ENCODE peak calls at places on chromosomes 7 and 10, in ten cellular contexts. K is psoas muscle, Z is tibial artery, G is cardiac muscle cell, E is tibial nerve, S is osteoblast, F is HCT116, D is body of pancreas, N is heart left ventricle, R is H1. P is an unnamed sample.
A peak's percentile ranks its signal among the peaks of the same experiment; 100 is the strongest.

GRCh38 chr7:151261534-151261933 is 13.0 kb upstream of the SMARCD3 start:
- DNase-seq in K (no peak), Z (no peak), G (peak; percentile 52), E (no peak), S (peak; percentile 76), F (no peak), D (no peak), N (no peak), R (no peak), P (peak; percentile 48)

GRCh38 chr7:101911800-101912705 is 94.6 kb downstream of the CUX1 start:
- DNase-seq in K (peak; percentile 77), Z (no peak), G (peak; percentile 95), E (peak; percentile 46), S (no peak), F (no peak), D (no peak), N (peak; percentile 79), R (no peak), P (peak; percentile 62)

GRCh38 chr7:143258830-143259229 is 4.4 kb upstream of the GSTK1 start:
- DNase-seq in K (no peak), Z (no peak), G (no peak), E (no peak), S (peak; percentile 66), F (no peak), D (no peak), N (no peak), R (no peak), P (no peak)

GRCh38 chr7:136517971-136518370 is 350.5 kb upstream of the CHRM2 start:
- DNase-seq in K (no peak), Z (no peak), G (no peak), E (no peak), S (no peak), F (no peak), D (no peak), N (no peak), R (no peak), P (no peak)

GRCh38 chr7:75861636-75862035 is 17.2 kb upstream of the RHBDD2 start:
- DNase-seq in K (no peak), Z (no peak), G (peak; percentile 89), E (no peak), S (no peak), F (no peak), D (no peak), N (no peak), R (no peak), P (no peak)

GRCh38 chr10:43212043-43212721 is 54.7 kb downstream of the RASGEF1A start:
- DNase-seq in K (peak; percentile 8), Z (no peak), G (no peak), E (no peak), S (peak; percentile 71), F (no peak), D (no peak), N (no peak), R (no peak), P (peak; percentile 58)

GRCh38 chr7:93622036-93622714 is 47.7 kb upstream of the CALCR start:
- DNase-seq in K (no peak), Z (no peak), G (peak; percentile 49), E (no peak), S (no peak), F (peak; percentile 38), D (peak; percentile 13), N (peak; percentile 19), R (no peak), P (no peak)

GRCh38 chr7:111578754-111579153 is 16.5 kb upstream of the IMMP2L start:
- DNase-seq in K (no peak), Z (no peak), G (no peak), E (no peak), S (no peak), F (no peak), D (no peak), N (no peak), R (no peak), P (no peak)

GRCh38 chr10:131908151-131908550 is 7.3 kb downstream of the PPP2R2D start:
- DNase-seq in K (no peak), Z (no peak), G (no peak), E (no peak), S (no peak), F (no peak), D (no peak), N (no peak), R (no peak), P (peak; percentile 3)

GRCh38 chr10:35574924-35575352 is 30.2 kb upstream of the GJD4 start:
- DNase-seq in K (no peak), Z (no peak), G (peak; percentile 63), E (no peak), S (peak; percentile 92), F (no peak), D (no peak), N (no peak), R (peak; percentile 61), P (no peak)

GRCh38 chr7:36794689-36795088 is 70.4 kb upstream of the AOAH start:
- DNase-seq in K (no peak), Z (no peak), G (peak; percentile 21), E (no peak), S (no peak), F (no peak), D (peak; percentile 35), N (no peak), R (no peak), P (no peak)

DNA sequence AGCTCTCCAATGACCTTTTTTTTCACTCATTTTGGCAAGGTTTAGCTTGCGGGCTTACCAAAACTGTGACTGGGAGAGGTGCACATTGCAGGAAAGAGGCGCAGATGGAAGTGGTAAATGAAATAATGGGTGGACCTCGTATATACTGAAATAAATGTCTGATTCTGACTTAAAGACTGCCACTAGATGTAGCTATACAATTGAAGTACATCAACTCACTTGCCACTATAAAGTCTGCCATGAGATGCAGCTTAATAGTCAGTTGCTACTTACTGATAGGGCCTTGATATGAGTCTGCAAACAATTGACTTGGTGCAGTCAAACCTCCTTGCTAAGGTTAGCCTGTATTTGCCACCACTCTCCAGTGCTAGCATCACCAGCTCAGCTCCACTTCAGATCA is 525.9 kb upstream of the MBL2 start:
- DNase-seq in K (no peak), Z (no peak), G (no peak), E (no peak), S (no peak), F (no peak), D (no peak), N (no peak), R (no peak), P (no peak)
- TF ChIP-seq CTCF in K (no peak), Z (no peak), G (no peak), E (no peak), S (no peak), F (no peak), D (no peak), N (no peak), R (no peak), P (no peak)

DNA sequence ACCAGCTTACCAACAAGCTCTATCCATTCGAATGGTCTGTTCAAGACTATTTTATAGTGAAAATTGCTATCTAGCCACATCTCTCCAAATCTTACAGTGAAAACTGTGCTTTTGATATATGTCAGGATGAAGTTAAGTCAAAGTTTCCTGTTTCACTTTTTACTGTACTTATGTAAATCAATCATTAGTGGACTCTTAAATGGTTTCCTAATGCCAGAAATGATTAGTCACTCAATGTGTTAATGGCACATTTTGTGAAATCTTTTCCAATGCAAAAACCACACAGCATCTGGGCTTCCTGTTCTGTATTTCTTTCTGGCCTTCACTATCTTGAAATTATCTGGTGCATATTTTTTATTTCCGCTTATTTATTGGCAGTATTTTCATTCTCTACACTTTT is 87.3 kb upstream of the STEAP1B start:
- DNase-seq in K (no peak), Z (no peak), G (peak; percentile 77), E (no peak), S (peak; percentile 10), F (no peak), D (no peak), N (no peak), R (no peak), P (no peak)
- H3K4me1 ChIP-seq in K (peaks cover 33% of the 10 kb centered on the region), Z (peaks cover 36% of the 10 kb centered on the region), G (peaks cover 28% of the 10 kb centered on the region), E (peaks cover 13% of the 10 kb centered on the region), S (peaks cover 79% of the 10 kb centered on the region), F (peaks cover 11% of the 10 kb centered on the region), D (peaks cover 34% of the 10 kb centered on the region), N (peaks cover 37% of the 10 kb centered on the region), R (peaks cover 13% of the 10 kb centered on the region), P (peaks cover 57% of the 10 kb centered on the region)

DNA sequence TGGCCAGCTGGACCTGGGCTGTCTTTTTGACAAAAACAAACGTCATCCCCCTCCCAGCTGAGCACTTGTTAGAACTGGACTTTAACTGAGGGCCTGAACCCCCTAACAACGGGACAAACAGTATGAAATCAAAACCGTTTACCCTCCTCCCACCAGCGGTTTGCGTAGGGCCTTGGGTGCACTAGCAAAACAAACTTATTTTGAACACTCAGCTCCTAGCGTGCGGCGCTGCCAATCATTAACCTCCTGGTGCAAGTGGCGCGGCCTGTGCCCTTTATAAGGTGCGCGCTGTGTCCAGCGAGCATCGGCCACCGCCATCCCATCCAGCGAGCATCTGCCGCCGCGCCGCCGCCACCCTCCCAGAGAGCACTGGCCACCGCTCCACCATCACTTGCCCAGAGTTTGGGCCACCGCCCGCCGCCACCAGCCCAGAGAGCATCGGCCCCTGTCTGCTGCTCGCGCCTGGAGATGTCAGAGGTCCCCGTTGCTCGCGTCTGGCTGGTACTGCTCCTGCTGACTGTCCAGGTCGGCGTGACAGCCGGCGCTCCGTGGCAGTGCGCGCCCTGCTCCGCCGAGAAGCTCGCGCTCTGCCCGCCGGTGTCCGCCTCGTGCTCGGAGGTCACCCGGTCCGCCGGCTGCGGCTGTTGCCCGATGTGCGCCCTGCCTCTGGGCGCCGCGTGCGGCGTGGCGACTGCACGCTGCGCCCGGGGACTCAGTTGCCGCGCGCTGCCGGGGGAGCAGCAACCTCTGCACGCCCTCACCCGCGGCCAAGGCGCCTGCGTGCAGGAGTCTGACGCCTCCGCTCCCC is at the start of gene IGFBP1:
- DNase-seq in K (no peak), Z (no peak), G (peak; percentile 42), E (no peak), S (peak; percentile 78), F (no peak), D (peak; percentile 19), N (no peak), R (peak; percentile 60), P (no peak)
- H3K4me3 ChIP-seq in K (peak within 1 kb of the TSS; percentile 34), Z (peak within 1 kb of the TSS; percentile 47), G (peak within 1 kb of the TSS; percentile 28), E (no peak within 1 kb of the TSS), S (peak within 1 kb of the TSS; percentile 70), F (no peak within 1 kb of the TSS), D (no peak within 1 kb of the TSS), N (peak within 1 kb of the TSS; percentile 22), R (peak within 1 kb of the TSS; percentile 51), P (no peak within 1 kb of the TSS)

GRCh38 chr10:125083576-125083920 is 76.8 kb downstream of the CTBP2 start:
- DNase-seq in K (no peak), Z (peak; percentile 89), G (peak; percentile 38), E (no peak), S (no peak), F (no peak), D (peak; percentile 71), N (peak; percentile 53), R (no peak), P (peak; percentile 55)

GRCh38 chr10:125085281-125085680 is 75.1 kb downstream of the CTBP2 start:
- DNase-seq in K (no peak), Z (no peak), G (peak; percentile 29), E (no peak), S (no peak), F (no peak), D (no peak), N (no peak), R (no peak), P (peak; percentile 18)

GRCh38 chr10:125082881-125083575 is 77.3 kb downstream of the CTBP2 start:
- DNase-seq in K (no peak), Z (peak; percentile 54), G (no peak), E (no peak), S (no peak), F (no peak), D (no peak), N (no peak), R (no peak), P (peak; percentile 18)

GRCh38 chr10:125086716-125087115 is 73.6 kb downstream of the CTBP2 start:
- DNase-seq in K (no peak), Z (peak; percentile 63), G (no peak), E (no peak), S (no peak), F (no peak), D (no peak), N (no peak), R (no peak), P (peak; percentile 34)

GRCh38 chr10:125084191-125085186 is 75.9 kb downstream of the CTBP2 start:
- DNase-seq in K (peak; percentile 74), Z (peak; percentile 95), G (peak; percentile 89), E (no peak), S (peak; percentile 97), F (peak; percentile 85), D (peak; percentile 97), N (peak; percentile 89), R (no peak), P (peak; percentile 62)
- TF ChIP-seq CTCF in K (peak; percentile 22), Z (peak; percentile 16), G (peak; percentile 39), E (no peak), S (peak; percentile 42), F (no peak), D (no peak), N (peak; percentile 13), R (peak; percentile 22), P (peak; percentile 9)